ENCODE peak calls at places on chromosomes 3 and 15, in seven cellular contexts. B is lung, J is WTC11, E is AG04450, H is endothelial cell of umbilical vein, Z is cardiac fibroblast, I is Calu3. D is an unnamed sample.

GRCh38 chr3:15542641-15543040 is 21.1 kb upstream of the COLQ start:
- DNase-seq in J (no peak), B (no peak), I (no peak), H (peak), E (no peak), Z (peak), D (no peak)

GRCh38 chr3:73225161-73225861 is 163.9 kb downstream of the EBLN2 start:
- DNase-seq in J (no peak), Z (no peak), B (no peak), H (no peak), E (no peak), I (no peak), D (no peak)

GRCh38 chr15:41465822-41466421 is 27.8 kb upstream of the ITPKA start:
- DNase-seq in B (no peak), Z (peak), I (peak), E (peak), H (peak), J (no peak), D (peak)

GRCh38 chr3:169173231-169173630 is 490.3 kb downstream of the MECOM start:
- DNase-seq in Z (peak), J (no peak), E (no peak), B (no peak), I (peak), H (no peak), D (no peak)

GRCh38 chr15:77840962-77841361 is 208.2 kb upstream of the LINGO1 start:
- DNase-seq in H (no peak), E (peak), J (no peak), B (peak), I (no peak), Z (peak), D (peak)

GRCh38 chr3:115100172-115100571 is 46.9 kb downstream of the ZBTB20 start:
- DNase-seq in J (no peak), I (peak), E (peak), B (no peak), H (peak), Z (peak), D (peak)

GRCh38 chr15:64702816-64703631 is 72.4 kb downstream of the RBPMS2 start:
- DNase-seq in I (peak), B (peak), E (peak), J (peak), Z (peak), H (peak), D (peak)

GRCh38 chr15:68431792-68432401 is at the start of gene ITGA11:
- DNase-seq in B (no peak), H (peak), E (no peak), Z (peak), J (peak), I (peak), D (no peak)

GRCh38 chr3:37987751-37988179 is 2.8 kb upstream of the VILL start:
- DNase-seq in H (no peak), I (no peak), J (no peak), E (no peak), B (no peak), Z (no peak), D (no peak)

GRCh38 chr3:34782876-34783275 is 856.4 kb upstream of the ARPP21 start:
- DNase-seq in I (no peak), Z (no peak), J (no peak), E (no peak), B (no peak), H (no peak), D (no peak)

GRCh38 chr3:52831500-52832301 is 1.2 kb upstream of the ITIH4 start:
- DNase-seq in H (peak), E (no peak), Z (peak), I (peak), B (peak), J (no peak), D (peak)

GRCh38 chr3:12822725-12823373 is 18.5 kb downstream of the RPL32 start:
- DNase-seq in E (no peak), H (no peak), B (no peak), I (no peak), Z (peak), J (no peak), D (peak)

GRCh38 chr3:113948015-113948917 is 453 bp downstream of the ZDHHC23 start:
- DNase-seq in J (peak), E (no peak), H (peak), B (peak), I (peak), Z (no peak), D (no peak)

GRCh38 chr15:88803241-88803919 is at the start of gene ACAN:
- DNase-seq in B (no peak), E (no peak), H (no peak), Z (no peak), I (no peak), J (peak), D (no peak)

GRCh38 chr15:42891569-42891968 is 29.0 kb downstream of the TTBK2 start:
- DNase-seq in Z (peak), J (no peak), H (peak), I (peak), E (no peak), B (no peak), D (no peak)

GRCh38 chr15:60781211-60781713 is 302.3 kb upstream of the ICE2 start:
- DNase-seq in B (no peak), E (no peak), H (no peak), J (no peak), Z (no peak), I (no peak), D (no peak)

GRCh38 chr15:60854858-60855568 is 374.1 kb downstream of the RORA start:
- DNase-seq in H (no peak), E (no peak), I (no peak), J (no peak), Z (no peak), B (no peak), D (no peak)

GRCh38 chr3:166531730-166532129 is 694.5 kb upstream of the BCHE start:
- DNase-seq in B (no peak), J (no peak), I (no peak), H (no peak), Z (no peak), E (no peak), D (no peak)

GRCh38 chr3:149589332-149589731 is 68.5 kb downstream of the WWTR1 start:
- DNase-seq in E (no peak), I (no peak), Z (peak), J (no peak), H (peak), B (no peak), D (peak)

GRCh38 chr15:59555696-59556095 is 55.9 kb upstream of the GCNT3 start:
- DNase-seq in I (peak), B (no peak), E (no peak), H (no peak), Z (no peak), J (no peak), D (no peak)

GRCh38 chr3:61132062-61132461 is 119.2 kb downstream of the FHIT start:
- DNase-seq in B (no peak), J (no peak), E (no peak), I (no peak), Z (no peak), H (no peak), D (no peak)

GRCh38 chr15:50786468-50786867 is 21.0 kb upstream of the SPPL2A start:
- DNase-seq in Z (no peak), B (no peak), I (no peak), J (no peak), H (no peak), E (no peak), D (no peak)

GRCh38 chr3:30112904-30113484 is 493.4 kb upstream of the TGFBR2 start:
- DNase-seq in Z (peak), H (peak), J (no peak), E (peak), B (no peak), I (no peak), D (peak)
- TF ChIP-seq CTCF in Z (peak), H (peak), J (peak), E (peak), B (peak), I (no peak), D (peak)

GRCh38 chr15:100570735-100571363 is 31.1 kb downstream of the LINS1 start:
- DNase-seq in B (no peak), J (no peak), Z (no peak), E (no peak), I (no peak), H (no peak), D (no peak)

GRCh38 chr15:100570282-100570681 is 31.7 kb downstream of the LINS1 start:
- DNase-seq in J (no peak), H (no peak), E (no peak), I (no peak), B (no peak), Z (peak), D (peak)

GRCh38 chr15:100573526-100573925 is 28.5 kb downstream of the LINS1 start:
- DNase-seq in E (no peak), I (no peak), H (no peak), J (no peak), B (no peak), Z (no peak), D (no peak)

GRCh38 chr15:100571592-100572167 is 30.3 kb downstream of the LINS1 start:
- DNase-seq in B (no peak), J (no peak), Z (no peak), E (no peak), H (no peak), I (no peak), D (no peak)

GRCh38 chr15:100572362-100572983 is 29.5 kb downstream of the LINS1 start:
- DNase-seq in J (no peak), I (no peak), B (no peak), E (no peak), Z (peak), H (peak), D (peak)
- TF ChIP-seq CTCF in J (no peak), I (peak), B (no peak), E (peak), Z (no peak), H (peak), D (peak)

GRCh38 chr3:128554100-128554464 is 61.1 kb upstream of the GATA2 start:
- DNase-seq in J (no peak), Z (peak), I (peak), B (no peak), H (peak), E (no peak), D (peak)
- TF ChIP-seq CTCF in J (no peak), Z (peak), I (no peak), B (no peak), H (peak), E (peak), D (peak)

GRCh38 chr15:70584838-70585706 is 178.3 kb downstream of the UACA start:
- DNase-seq in E (no peak), J (peak), H (no peak), Z (no peak), B (no peak), I (peak), D (peak)
- TF ChIP-seq CTCF in E (peak), J (peak), H (peak), Z (no peak), B (no peak), I (peak), D (peak)

D was measured in HFFc6.